ENCODE peak calls at places on chromosomes 5 and 9, in nine cellular contexts. One of them, this sample, is unnamed.
A peak's percentile ranks its signal among the peaks of the same experiment; 100 is the strongest.

GRCh38 chr9:129324808-129325491 is 146.9 kb upstream of the IER5L start:
- DNase-seq in astrocyte of the cerebellum: no peak
- DNase-seq in GM04504: no peak
- DNase-seq in smooth muscle cell of the brain vasculature: no peak
- DNase-seq in RCC 7860: no peak
- DNase-seq in activated naive CD4-positive, alpha-beta T cell: no peak
- DNase-seq in KBM-7: no peak
- DNase-seq in NCI-H748 treated with DMSO at 0.1 percent for 48 hours: no peak
- DNase-seq in renal cortical epithelial cell: no peak
- DNase-seq in this sample: no peak

GRCh38 chr9:89606567-89607311 is 1.9 kb downstream of the GADD45G start:
- DNase-seq in RCC 7860: peak; percentile 60
- DNase-seq in renal cortical epithelial cell: peak; percentile 19
- DNase-seq in astrocyte of the cerebellum: no peak
- DNase-seq in KBM-7: peak; percentile 6
- DNase-seq in activated naive CD4-positive, alpha-beta T cell: no peak
- DNase-seq in NCI-H748 treated with DMSO at 0.1 percent for 48 hours: peak; percentile 78
- DNase-seq in smooth muscle cell of the brain vasculature: no peak
- DNase-seq in GM04504: no peak
- DNase-seq in this sample: peak; percentile 31

GRCh38 chr9:89445135-89445797 is 52.6 kb downstream of the SEMA4D start:
- DNase-seq in NCI-H748 treated with DMSO at 0.1 percent for 48 hours: no peak
- DNase-seq in astrocyte of the cerebellum: no peak
- DNase-seq in GM04504: no peak
- DNase-seq in activated naive CD4-positive, alpha-beta T cell: no peak
- DNase-seq in KBM-7: no peak
- DNase-seq in smooth muscle cell of the brain vasculature: no peak
- DNase-seq in renal cortical epithelial cell: no peak
- DNase-seq in RCC 7860: no peak
- DNase-seq in this sample: no peak

GRCh38 chr9:135339378-135339973 is 140.1 kb upstream of the PPP1R26 start:
- DNase-seq in KBM-7: no peak
- DNase-seq in activated naive CD4-positive, alpha-beta T cell: no peak
- DNase-seq in GM04504: no peak
- DNase-seq in RCC 7860: no peak
- DNase-seq in NCI-H748 treated with DMSO at 0.1 percent for 48 hours: no peak
- DNase-seq in astrocyte of the cerebellum: no peak
- DNase-seq in renal cortical epithelial cell: no peak
- DNase-seq in smooth muscle cell of the brain vasculature: no peak
- DNase-seq in this sample: no peak

GRCh38 chr9:129027685-129028191 is 393 bp downstream of the SH3GLB2 start:
- DNase-seq in NCI-H748 treated with DMSO at 0.1 percent for 48 hours: peak; percentile 35
- DNase-seq in activated naive CD4-positive, alpha-beta T cell: peak; percentile 78
- DNase-seq in astrocyte of the cerebellum: no peak
- DNase-seq in GM04504: no peak
- DNase-seq in KBM-7: peak; percentile 39
- DNase-seq in smooth muscle cell of the brain vasculature: no peak
- DNase-seq in renal cortical epithelial cell: no peak
- DNase-seq in RCC 7860: peak; percentile 28
- DNase-seq in this sample: no peak

GRCh38 chr5:84260140-84260539 is 124.5 kb downstream of the EDIL3 start:
- DNase-seq in astrocyte of the cerebellum: no peak
- DNase-seq in KBM-7: no peak
- DNase-seq in RCC 7860: no peak
- DNase-seq in activated naive CD4-positive, alpha-beta T cell: no peak
- DNase-seq in renal cortical epithelial cell: no peak
- DNase-seq in NCI-H748 treated with DMSO at 0.1 percent for 48 hours: no peak
- DNase-seq in GM04504: no peak
- DNase-seq in smooth muscle cell of the brain vasculature: no peak
- DNase-seq in this sample: no peak

GRCh38 chr5:91956738-91957137 is 573.6 kb upstream of the ARRDC3 start:
- DNase-seq in NCI-H748 treated with DMSO at 0.1 percent for 48 hours: no peak
- DNase-seq in activated naive CD4-positive, alpha-beta T cell: no peak
- DNase-seq in smooth muscle cell of the brain vasculature: no peak
- DNase-seq in KBM-7: no peak
- DNase-seq in RCC 7860: no peak
- DNase-seq in renal cortical epithelial cell: no peak
- DNase-seq in GM04504: no peak
- DNase-seq in astrocyte of the cerebellum: no peak
- DNase-seq in this sample: no peak

GRCh38 chr9:87713278-87713989 is 12.5 kb upstream of the CTSL start:
- DNase-seq in activated naive CD4-positive, alpha-beta T cell: no peak
- DNase-seq in astrocyte of the cerebellum: peak; percentile 86
- DNase-seq in KBM-7: peak; percentile 42
- DNase-seq in smooth muscle cell of the brain vasculature: peak; percentile 95
- DNase-seq in GM04504: peak; percentile 99
- DNase-seq in NCI-H748 treated with DMSO at 0.1 percent for 48 hours: no peak
- DNase-seq in RCC 7860: peak; percentile 97
- DNase-seq in renal cortical epithelial cell: peak; percentile 98
- DNase-seq in this sample: peak; percentile 91

GRCh38 chr5:149517461-149518122 is 33.6 kb downstream of the CSNK1A1 start:
- DNase-seq in astrocyte of the cerebellum: no peak
- DNase-seq in NCI-H748 treated with DMSO at 0.1 percent for 48 hours: no peak
- DNase-seq in GM04504: no peak
- DNase-seq in renal cortical epithelial cell: no peak
- DNase-seq in activated naive CD4-positive, alpha-beta T cell: no peak
- DNase-seq in KBM-7: no peak
- DNase-seq in smooth muscle cell of the brain vasculature: no peak
- DNase-seq in RCC 7860: no peak
- DNase-seq in this sample: no peak

GRCh38 chr9:10062629-10063395 is 550.0 kb downstream of the PTPRD start:
- DNase-seq in renal cortical epithelial cell: peak; percentile 90
- DNase-seq in smooth muscle cell of the brain vasculature: no peak
- DNase-seq in astrocyte of the cerebellum: peak; percentile 40
- DNase-seq in GM04504: no peak
- DNase-seq in RCC 7860: no peak
- DNase-seq in KBM-7: no peak
- DNase-seq in activated naive CD4-positive, alpha-beta T cell: no peak
- DNase-seq in NCI-H748 treated with DMSO at 0.1 percent for 48 hours: no peak
- DNase-seq in this sample: peak; percentile 64

GRCh38 chr9:109471475-109471874 is 26.6 kb downstream of the PTPN3 start:
- DNase-seq in activated naive CD4-positive, alpha-beta T cell: no peak
- DNase-seq in renal cortical epithelial cell: no peak
- DNase-seq in RCC 7860: no peak
- DNase-seq in KBM-7: no peak
- DNase-seq in astrocyte of the cerebellum: no peak
- DNase-seq in NCI-H748 treated with DMSO at 0.1 percent for 48 hours: no peak
- DNase-seq in smooth muscle cell of the brain vasculature: no peak
- DNase-seq in GM04504: no peak
- DNase-seq in this sample: no peak

GRCh38 chr9:72733896-72734295 is 212.5 kb downstream of the TMC1 start:
- DNase-seq in renal cortical epithelial cell: no peak
- DNase-seq in KBM-7: no peak
- DNase-seq in RCC 7860: no peak
- DNase-seq in NCI-H748 treated with DMSO at 0.1 percent for 48 hours: no peak
- DNase-seq in activated naive CD4-positive, alpha-beta T cell: no peak
- DNase-seq in GM04504: no peak
- DNase-seq in astrocyte of the cerebellum: no peak
- DNase-seq in smooth muscle cell of the brain vasculature: no peak
- DNase-seq in this sample: no peak

GRCh38 chr9:109062543-109062942 is 49.2 kb upstream of the CTNNAL1 start:
- DNase-seq in GM04504: no peak
- DNase-seq in activated naive CD4-positive, alpha-beta T cell: no peak
- DNase-seq in NCI-H748 treated with DMSO at 0.1 percent for 48 hours: no peak
- DNase-seq in RCC 7860: no peak
- DNase-seq in astrocyte of the cerebellum: no peak
- DNase-seq in smooth muscle cell of the brain vasculature: no peak
- DNase-seq in renal cortical epithelial cell: no peak
- DNase-seq in KBM-7: no peak
- DNase-seq in this sample: no peak

GRCh38 chr5:89213584-89213983 is 330.6 kb upstream of the MEF2C start:
- DNase-seq in KBM-7: no peak
- DNase-seq in activated naive CD4-positive, alpha-beta T cell: no peak
- DNase-seq in NCI-H748 treated with DMSO at 0.1 percent for 48 hours: no peak
- DNase-seq in GM04504: peak; percentile 55
- DNase-seq in RCC 7860: no peak
- DNase-seq in renal cortical epithelial cell: peak; percentile 83
- DNase-seq in astrocyte of the cerebellum: peak; percentile 90
- DNase-seq in smooth muscle cell of the brain vasculature: no peak
- DNase-seq in this sample: peak; percentile 45

GRCh38 chr5:98372351-98372750 is 401.1 kb upstream of the RGMB start:
- DNase-seq in astrocyte of the cerebellum: no peak
- DNase-seq in KBM-7: no peak
- DNase-seq in GM04504: no peak
- DNase-seq in smooth muscle cell of the brain vasculature: no peak
- DNase-seq in RCC 7860: no peak
- DNase-seq in activated naive CD4-positive, alpha-beta T cell: no peak
- DNase-seq in renal cortical epithelial cell: no peak
- DNase-seq in NCI-H748 treated with DMSO at 0.1 percent for 48 hours: no peak
- DNase-seq in this sample: no peak

GRCh38 chr9:124764774-124765438 is 6.2 kb downstream of the NR6A1 start:
- DNase-seq in renal cortical epithelial cell: peak; percentile 50
- DNase-seq in GM04504: no peak
- DNase-seq in KBM-7: no peak
- DNase-seq in activated naive CD4-positive, alpha-beta T cell: no peak
- DNase-seq in astrocyte of the cerebellum: no peak
- DNase-seq in smooth muscle cell of the brain vasculature: no peak
- DNase-seq in NCI-H748 treated with DMSO at 0.1 percent for 48 hours: no peak
- DNase-seq in RCC 7860: no peak
- DNase-seq in this sample: no peak

GRCh38 chr5:96657068-96657467 is 5.1 kb upstream of the CAST start:
- DNase-seq in smooth muscle cell of the brain vasculature: no peak
- DNase-seq in activated naive CD4-positive, alpha-beta T cell: no peak
- DNase-seq in renal cortical epithelial cell: peak; percentile 97
- DNase-seq in NCI-H748 treated with DMSO at 0.1 percent for 48 hours: no peak
- DNase-seq in RCC 7860: peak; percentile 77
- DNase-seq in GM04504: peak; percentile 84
- DNase-seq in astrocyte of the cerebellum: peak; percentile 92
- DNase-seq in KBM-7: peak; percentile 71
- DNase-seq in this sample: peak; percentile 96

GRCh38 chr5:1777281-1778137 is 22.1 kb downstream of the MRPL36 start:
- DNase-seq in NCI-H748 treated with DMSO at 0.1 percent for 48 hours: no peak
- DNase-seq in RCC 7860: no peak
- DNase-seq in GM04504: no peak
- DNase-seq in astrocyte of the cerebellum: no peak
- DNase-seq in smooth muscle cell of the brain vasculature: no peak
- DNase-seq in KBM-7: no peak
- DNase-seq in renal cortical epithelial cell: no peak
- DNase-seq in activated naive CD4-positive, alpha-beta T cell: no peak
- DNase-seq in this sample: no peak

GRCh38 chr5:41903892-41904799 is at the start of gene RIMOC1:
- DNase-seq in astrocyte of the cerebellum: peak; percentile 99
- DNase-seq in renal cortical epithelial cell: peak; percentile 99
- DNase-seq in RCC 7860: peak; percentile 100
- DNase-seq in smooth muscle cell of the brain vasculature: peak; percentile 98
- DNase-seq in GM04504: peak; percentile 99
- DNase-seq in NCI-H748 treated with DMSO at 0.1 percent for 48 hours: peak; percentile 100
- DNase-seq in KBM-7: peak; percentile 100
- DNase-seq in activated naive CD4-positive, alpha-beta T cell: peak; percentile 94
- DNase-seq in this sample: peak; percentile 98

GRCh38 chr9:71218774-71219173 is 97.4 kb upstream of the TRPM3 start:
- DNase-seq in astrocyte of the cerebellum: peak; percentile 2
- DNase-seq in KBM-7: no peak
- DNase-seq in GM04504: no peak
- DNase-seq in smooth muscle cell of the brain vasculature: no peak
- DNase-seq in renal cortical epithelial cell: no peak
- DNase-seq in RCC 7860: no peak
- DNase-seq in NCI-H748 treated with DMSO at 0.1 percent for 48 hours: no peak
- DNase-seq in activated naive CD4-positive, alpha-beta T cell: no peak
- DNase-seq in this sample: no peak

GRCh38 chr9:76626980-76627379 is 137.3 kb upstream of the PCA3 start:
- DNase-seq in KBM-7: no peak
- DNase-seq in astrocyte of the cerebellum: no peak
- DNase-seq in RCC 7860: no peak
- DNase-seq in activated naive CD4-positive, alpha-beta T cell: no peak
- DNase-seq in GM04504: no peak
- DNase-seq in renal cortical epithelial cell: no peak
- DNase-seq in NCI-H748 treated with DMSO at 0.1 percent for 48 hours: no peak
- DNase-seq in smooth muscle cell of the brain vasculature: no peak
- DNase-seq in this sample: no peak

GRCh38 chr9:69122391-69123141 is 51.5 kb upstream of the TJP2 start:
- DNase-seq in smooth muscle cell of the brain vasculature: no peak
- DNase-seq in NCI-H748 treated with DMSO at 0.1 percent for 48 hours: peak; percentile 46
- DNase-seq in renal cortical epithelial cell: peak; percentile 74
- DNase-seq in RCC 7860: peak; percentile 56
- DNase-seq in activated naive CD4-positive, alpha-beta T cell: no peak
- DNase-seq in GM04504: no peak
- DNase-seq in KBM-7: peak; percentile 39
- DNase-seq in astrocyte of the cerebellum: peak; percentile 71
- DNase-seq in this sample: peak; percentile 70

GRCh38 chr5:93572773-93573626 is 8.0 kb downstream of the NR2F1-AS1 start:
- DNase-seq in smooth muscle cell of the brain vasculature: no peak
- DNase-seq in RCC 7860: no peak
- DNase-seq in KBM-7: peak; percentile 69
- DNase-seq in activated naive CD4-positive, alpha-beta T cell: no peak
- DNase-seq in NCI-H748 treated with DMSO at 0.1 percent for 48 hours: no peak
- DNase-seq in renal cortical epithelial cell: no peak
- DNase-seq in astrocyte of the cerebellum: no peak
- DNase-seq in GM04504: no peak
- DNase-seq in this sample: peak; percentile 12

GRCh38 chr9:133127340-133127981 is 6.4 kb upstream of the RALGDS start:
- DNase-seq in NCI-H748 treated with DMSO at 0.1 percent for 48 hours: no peak
- DNase-seq in astrocyte of the cerebellum: no peak
- DNase-seq in GM04504: no peak
- DNase-seq in activated naive CD4-positive, alpha-beta T cell: no peak
- DNase-seq in smooth muscle cell of the brain vasculature: no peak
- DNase-seq in renal cortical epithelial cell: peak; percentile 78
- DNase-seq in KBM-7: no peak
- DNase-seq in RCC 7860: no peak
- DNase-seq in this sample: peak; percentile 43

GRCh38 chr9:17795708-17796107 is 216.8 kb downstream of the SH3GL2 start:
- DNase-seq in RCC 7860: no peak
- DNase-seq in activated naive CD4-positive, alpha-beta T cell: no peak
- DNase-seq in smooth muscle cell of the brain vasculature: no peak
- DNase-seq in renal cortical epithelial cell: no peak
- DNase-seq in GM04504: no peak
- DNase-seq in astrocyte of the cerebellum: peak; percentile 50
- DNase-seq in KBM-7: no peak
- DNase-seq in NCI-H748 treated with DMSO at 0.1 percent for 48 hours: no peak
- DNase-seq in this sample: no peak

GRCh38 chr5:72658767-72659540 is 151.7 kb upstream of the ZNF366 start:
- DNase-seq in activated naive CD4-positive, alpha-beta T cell: no peak
- DNase-seq in KBM-7: no peak
- DNase-seq in smooth muscle cell of the brain vasculature: no peak
- DNase-seq in RCC 7860: no peak
- DNase-seq in astrocyte of the cerebellum: no peak
- DNase-seq in renal cortical epithelial cell: no peak
- DNase-seq in GM04504: peak; percentile 37
- DNase-seq in NCI-H748 treated with DMSO at 0.1 percent for 48 hours: no peak
- DNase-seq in this sample: no peak

GRCh38 chr9:22005083-22005699 is 3.9 kb downstream of the CDKN2B start:
- DNase-seq in KBM-7: no peak
- DNase-seq in smooth muscle cell of the brain vasculature: no peak
- DNase-seq in astrocyte of the cerebellum: no peak
- DNase-seq in RCC 7860: no peak
- DNase-seq in GM04504: no peak
- DNase-seq in NCI-H748 treated with DMSO at 0.1 percent for 48 hours: no peak
- DNase-seq in activated naive CD4-positive, alpha-beta T cell: no peak
- DNase-seq in renal cortical epithelial cell: peak; percentile 21
- DNase-seq in this sample: no peak

GRCh38 chr9:113608082-113608685 is 144.7 kb downstream of the RGS3 start:
- DNase-seq in KBM-7: no peak
- DNase-seq in astrocyte of the cerebellum: no peak
- DNase-seq in activated naive CD4-positive, alpha-beta T cell: no peak
- DNase-seq in NCI-H748 treated with DMSO at 0.1 percent for 48 hours: no peak
- DNase-seq in GM04504: no peak
- DNase-seq in smooth muscle cell of the brain vasculature: no peak
- DNase-seq in renal cortical epithelial cell: no peak
- DNase-seq in RCC 7860: no peak
- DNase-seq in this sample: no peak

GRCh38 chr9:108052431-108053080 is 563.0 kb upstream of the KLF4 start:
- DNase-seq in GM04504: no peak
- DNase-seq in renal cortical epithelial cell: no peak
- DNase-seq in RCC 7860: no peak
- DNase-seq in activated naive CD4-positive, alpha-beta T cell: no peak
- DNase-seq in smooth muscle cell of the brain vasculature: no peak
- DNase-seq in astrocyte of the cerebellum: no peak
- DNase-seq in KBM-7: no peak
- DNase-seq in NCI-H748 treated with DMSO at 0.1 percent for 48 hours: no peak
- DNase-seq in this sample: no peak